ENCODE peak calls at places on chromosomes 13 and 19, in four cellular contexts. D, S, H and V are unnamed samples.

GRCh38 chr13:100650321-100650720 is 24.3 kb downstream of the TMTC4 start:
- DNase-seq in S (no peak), H (no peak), D (no peak), V (no peak)

GRCh38 chr13:47277774-47278173 is 380.9 kb upstream of the HTR2A start:
- DNase-seq in S (no peak), D (no peak), H (no peak), V (no peak)

GRCh38 chr19:40827386-40828247 is 22.6 kb downstream of the CYP2A6 start:
- DNase-seq in D (no peak), S (no peak), H (no peak), V (no peak)

GRCh38 chr19:50384685-50385535 is 763 bp downstream of the POLD1 start:
- DNase-seq in H (peak), D (no peak), S (no peak), V (peak)

GRCh38 chr19:44848036-44848804 is 2.1 kb downstream of the NECTIN2 start:
- DNase-seq in D (no peak), S (peak), H (no peak), V (no peak)

GRCh38 chr13:99628442-99628841 is 127.2 kb downstream of the TM9SF2 start:
- DNase-seq in H (no peak), S (no peak), D (no peak), V (no peak)

GRCh38 chr19:38784224-38784623 is 4.8 kb upstream of the LGALS7B start:
- DNase-seq in D (no peak), H (no peak), S (no peak), V (no peak)

GRCh38 chr13:64925284-64925683 is 2304.9 kb downstream of the PCDH9 start:
- DNase-seq in H (no peak), D (peak), S (no peak), V (no peak)

GRCh38 chr13:97851269-97851668 is 102.2 kb upstream of the IPO5 start:
- DNase-seq in D (no peak), H (no peak), S (no peak), V (no peak)

GRCh38 chr13:31797154-31797775 is 57.9 kb downstream of the RXFP2 start:
- DNase-seq in S (no peak), D (no peak), H (peak), V (no peak)

GRCh38 chr13:21517576-21517975 is 58.5 kb upstream of the ZDHHC20 start:
- DNase-seq in H (no peak), D (no peak), S (no peak), V (no peak)

DNA sequence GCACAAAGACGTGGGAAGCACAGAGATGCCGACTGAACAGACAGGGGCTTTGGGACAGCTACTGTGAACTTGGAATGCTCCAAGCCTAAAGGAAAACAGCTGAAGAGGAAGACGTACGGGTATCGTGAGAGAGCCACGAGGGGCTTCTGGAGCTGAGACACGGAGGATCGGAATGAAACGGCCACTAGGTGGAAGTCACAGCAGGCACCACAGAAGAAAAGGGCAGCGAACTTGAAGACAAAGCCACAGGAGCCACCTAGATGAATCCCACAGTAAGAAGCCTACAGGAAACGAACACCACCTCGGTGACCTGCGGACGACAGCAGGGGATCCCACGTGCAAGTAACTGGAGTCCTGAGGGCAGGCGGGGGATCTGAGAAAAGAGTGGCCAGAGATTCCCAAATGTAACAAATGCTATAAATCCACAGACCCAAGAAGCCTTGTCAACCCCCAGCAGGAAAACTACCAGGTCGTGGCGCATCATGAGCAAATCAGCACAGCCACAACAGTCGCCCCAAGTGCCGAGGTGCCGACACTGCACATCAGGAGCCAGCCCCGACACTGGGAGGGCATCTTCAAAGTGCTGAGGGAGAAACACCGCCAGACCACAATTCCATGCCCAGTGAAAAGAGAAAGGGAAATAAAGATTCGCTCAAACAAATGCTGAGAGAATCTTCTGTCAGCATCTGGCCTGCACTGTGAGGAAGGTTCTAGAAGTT is 39.3 kb upstream of the ISYNA1 start:
- DNase-seq in S (no peak), H (peak), D (no peak), V (no peak)
- TF ChIP-seq CTCF in S (no peak), H (peak), D (peak), V (no peak)

DNA sequence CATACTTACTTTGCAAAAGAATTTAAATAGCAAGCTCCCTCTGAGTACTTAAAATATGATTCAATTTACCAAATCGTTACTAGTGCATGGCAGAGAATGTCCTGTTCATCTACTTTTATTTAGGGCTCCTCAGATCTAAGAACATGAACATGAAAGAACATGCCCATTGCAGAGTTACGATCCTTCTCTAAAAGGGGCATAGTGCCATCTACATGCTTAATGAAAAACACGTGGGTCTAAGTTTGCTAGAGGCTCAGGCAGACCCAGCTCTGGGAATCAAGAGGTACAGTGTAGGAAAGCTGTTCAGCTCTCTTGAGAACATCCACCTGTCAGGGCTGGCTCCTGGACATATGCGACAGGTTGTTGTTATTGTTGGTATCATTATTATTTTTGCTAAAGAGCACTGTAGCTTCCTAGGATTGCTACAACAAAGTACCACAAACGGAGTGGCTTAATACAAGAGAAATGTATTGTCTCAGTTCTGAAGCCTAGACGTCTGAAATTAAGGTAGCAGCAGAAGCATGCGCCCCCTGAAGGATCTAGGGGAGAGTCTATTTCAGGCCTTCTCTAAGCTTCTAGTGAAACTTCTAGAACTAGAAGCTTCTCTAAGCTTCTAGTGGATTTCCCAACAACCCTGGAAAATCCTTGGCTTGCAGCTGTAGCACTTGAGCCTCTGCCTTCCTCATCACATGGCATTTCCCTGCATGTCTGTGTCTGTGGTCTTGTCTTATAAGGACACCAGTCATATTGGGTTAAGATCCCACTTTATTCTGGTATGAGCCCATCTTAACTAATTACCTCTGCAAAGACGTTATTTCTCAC is 133.9 kb downstream of the DCT start:
- DNase-seq in D (no peak), S (no peak), H (no peak), V (no peak)
- TF ChIP-seq CTCF in D (no peak), S (peak), H (no peak), V (no peak)

DNA sequence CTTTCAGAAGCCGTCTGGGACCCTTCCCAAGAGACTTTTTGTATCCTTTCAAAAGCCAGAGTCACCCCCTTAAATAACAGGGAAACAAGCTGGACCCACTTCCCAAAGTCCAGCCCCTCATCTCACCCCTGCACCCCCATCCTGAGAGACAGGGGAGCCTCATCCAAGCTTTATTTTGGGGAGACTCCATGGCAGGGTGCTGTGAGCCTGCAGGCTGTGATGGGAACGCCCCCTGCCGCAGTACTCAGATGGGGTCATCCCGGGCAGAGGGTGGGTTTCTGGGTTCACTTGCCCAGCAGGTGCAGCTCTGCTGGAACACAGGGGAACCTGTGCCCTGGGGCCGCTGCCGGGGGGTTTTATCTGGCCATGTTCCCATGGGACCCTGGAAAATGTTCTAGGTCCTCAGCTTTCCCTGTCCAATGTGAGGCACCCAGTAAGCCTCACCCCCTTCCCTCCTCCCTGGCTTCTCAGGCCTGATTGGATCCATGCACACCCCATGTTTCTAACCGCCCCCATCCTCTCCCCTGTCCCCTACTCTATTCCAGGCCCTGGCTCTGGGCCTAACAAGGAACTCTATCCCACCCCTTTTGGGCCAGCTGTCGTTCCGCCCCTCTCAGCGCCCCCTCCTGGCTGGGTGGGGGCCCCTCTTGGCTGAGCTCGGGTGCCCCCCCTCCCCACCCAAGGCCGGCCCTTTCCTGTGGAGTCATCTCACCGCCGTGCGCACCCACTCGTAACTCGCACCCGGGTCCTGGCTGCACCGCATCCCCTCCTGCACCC is 1.0 kb downstream of the HIF3A start:
- DNase-seq in H (peak), D (no peak), S (peak), V (no peak)
- TF ChIP-seq CTCF in H (no peak), D (no peak), S (peak), V (no peak)

GRCh38 chr13:81872581-81872980 is 1531.7 kb upstream of the SPRY2 start:
- DNase-seq in S (no peak), H (no peak), D (no peak), V (no peak)
- TF ChIP-seq CTCF in S (no peak), H (no peak), D (peak), V (no peak)

GRCh38 chr13:42363941-42364612 is 92.1 kb downstream of the AKAP11 start:
- DNase-seq in S (no peak), H (no peak), D (no peak), V (no peak)
- TF ChIP-seq CTCF in S (no peak), H (no peak), D (no peak), V (no peak)

DNA sequence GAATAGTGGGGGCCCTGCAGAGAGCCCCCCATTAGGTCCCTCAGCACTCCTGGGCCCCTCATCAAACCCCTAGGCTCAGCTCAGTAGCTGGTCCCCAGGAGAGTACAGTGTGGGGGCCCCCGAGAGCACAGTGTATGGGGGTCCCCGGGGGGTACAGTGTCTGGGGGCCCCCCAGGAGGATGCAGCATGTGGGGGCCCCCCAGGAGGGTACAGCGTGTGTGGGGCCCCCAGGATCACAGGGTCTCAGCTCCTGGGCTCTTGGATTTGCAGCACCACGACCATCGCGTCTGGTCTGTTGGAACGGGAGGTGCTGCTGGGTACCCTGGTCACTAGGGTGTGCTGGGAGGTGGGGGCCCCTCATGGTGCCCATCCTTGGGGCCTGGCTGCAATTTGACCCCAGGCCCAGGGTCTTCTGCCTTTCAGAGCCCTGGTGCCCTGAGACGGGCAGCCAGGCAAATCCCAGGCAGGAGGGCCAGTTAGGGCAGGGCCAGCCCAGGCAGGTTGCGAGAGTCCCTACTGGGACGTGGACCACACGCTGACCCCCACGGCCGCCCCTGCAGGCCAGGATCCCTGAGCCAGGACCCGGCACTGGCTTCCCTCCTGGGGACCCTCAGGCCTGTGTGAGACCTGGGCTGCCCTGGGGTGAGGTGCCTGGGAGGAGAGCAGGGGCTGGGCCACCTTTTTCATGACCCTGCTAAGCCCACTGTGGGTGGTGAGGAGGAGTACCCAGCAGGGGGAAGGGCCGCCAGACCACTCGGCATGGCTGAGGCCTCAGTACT is 13.6 kb downstream of the CBARP start:
- DNase-seq in H (no peak), D (no peak), S (no peak), V (no peak)
- TF ChIP-seq CTCF in H (no peak), D (no peak), S (no peak), V (no peak)

DNA sequence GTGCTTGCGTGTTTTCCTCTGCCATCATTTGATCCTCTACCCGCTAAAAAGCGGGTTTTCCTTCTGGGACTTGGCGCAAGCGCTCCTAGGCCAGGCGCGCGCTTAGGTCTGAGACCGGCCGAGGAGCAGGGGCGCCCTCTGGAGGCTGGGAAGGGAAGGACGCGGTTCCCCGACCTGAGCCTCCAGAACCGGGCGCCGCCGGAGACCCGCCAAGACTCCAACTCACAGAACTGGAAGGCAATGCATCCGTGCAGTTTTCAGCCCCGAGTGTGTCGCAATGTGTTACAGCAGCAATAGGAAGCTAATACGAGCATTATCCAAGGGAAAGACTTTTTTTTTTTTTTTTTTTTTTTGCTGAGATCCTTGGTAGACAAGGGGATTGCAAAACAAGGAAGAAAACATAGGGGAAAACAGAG is 190.9 kb downstream of the COL4A1 start:
- DNase-seq in S (no peak), H (peak), D (peak), V (peak)
- TF ChIP-seq CTCF in S (peak), H (peak), D (peak), V (peak)

GRCh38 chr19:36577271-36577996 is 4.3 kb upstream of the ZNF529 start:
- DNase-seq in D (no peak), H (no peak), S (no peak), V (no peak)

GRCh38 chr19:36574762-36575161 is 1.7 kb upstream of the ZNF529 start:
- DNase-seq in D (no peak), S (no peak), H (no peak), V (no peak)

GRCh38 chr19:36573020-36573947 is at the start of gene ZNF529:
- DNase-seq in S (peak), D (peak), H (peak), V (peak)

GRCh38 chr19:36572593-36573019 is 486 bp downstream of the ZNF529 start:
- DNase-seq in S (no peak), D (no peak), H (no peak), V (no peak)

DNA sequence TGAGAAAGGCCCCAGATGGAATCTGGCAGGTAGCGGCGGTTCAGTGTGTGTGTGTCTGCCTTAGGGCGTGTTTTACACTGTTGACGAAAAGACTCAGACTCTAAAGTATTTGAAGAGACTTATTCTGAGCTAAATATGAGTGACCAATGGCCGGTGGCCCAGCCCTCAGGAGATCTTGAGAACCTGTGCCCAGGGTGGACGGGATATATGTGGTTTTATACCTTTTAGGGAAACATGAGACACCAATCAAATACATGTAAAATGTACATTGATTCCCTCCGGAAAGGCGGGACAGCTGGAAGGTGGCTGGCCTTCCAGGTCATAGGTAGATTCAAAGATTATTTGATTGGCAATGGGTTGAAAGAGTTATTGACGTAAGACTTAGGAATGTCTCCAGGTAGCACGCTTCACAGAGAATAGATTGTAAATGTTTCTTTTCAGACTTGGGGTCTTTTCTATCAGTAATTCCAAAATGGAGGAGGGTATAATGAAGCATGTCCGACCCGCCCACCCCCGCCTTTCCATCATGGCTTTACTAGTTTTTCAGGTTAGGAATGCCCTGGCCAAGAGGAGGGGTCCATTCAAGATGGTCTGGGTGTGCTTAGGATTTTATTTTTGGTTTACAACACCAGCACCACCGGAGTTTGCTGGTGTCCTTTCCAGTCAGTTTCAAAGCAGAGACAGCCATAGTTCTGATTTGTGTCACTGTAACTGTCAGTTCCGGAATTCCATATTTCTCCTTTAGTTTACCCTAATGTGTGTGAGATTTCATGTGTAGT is 1.0 kb upstream of the ZNF529 start:
- DNase-seq in H (no peak), D (no peak), S (no peak), V (no peak)
- TF ChIP-seq CTCF in H (no peak), D (no peak), S (no peak), V (no peak)

GRCh38 chr19:18467978-18468377 is 30.0 kb upstream of the ISYNA1 start:
- DNase-seq in D (no peak), H (no peak), S (no peak), V (no peak)
- TF ChIP-seq CTCF in D (no peak), H (no peak), S (no peak), V (no peak)

DNA sequence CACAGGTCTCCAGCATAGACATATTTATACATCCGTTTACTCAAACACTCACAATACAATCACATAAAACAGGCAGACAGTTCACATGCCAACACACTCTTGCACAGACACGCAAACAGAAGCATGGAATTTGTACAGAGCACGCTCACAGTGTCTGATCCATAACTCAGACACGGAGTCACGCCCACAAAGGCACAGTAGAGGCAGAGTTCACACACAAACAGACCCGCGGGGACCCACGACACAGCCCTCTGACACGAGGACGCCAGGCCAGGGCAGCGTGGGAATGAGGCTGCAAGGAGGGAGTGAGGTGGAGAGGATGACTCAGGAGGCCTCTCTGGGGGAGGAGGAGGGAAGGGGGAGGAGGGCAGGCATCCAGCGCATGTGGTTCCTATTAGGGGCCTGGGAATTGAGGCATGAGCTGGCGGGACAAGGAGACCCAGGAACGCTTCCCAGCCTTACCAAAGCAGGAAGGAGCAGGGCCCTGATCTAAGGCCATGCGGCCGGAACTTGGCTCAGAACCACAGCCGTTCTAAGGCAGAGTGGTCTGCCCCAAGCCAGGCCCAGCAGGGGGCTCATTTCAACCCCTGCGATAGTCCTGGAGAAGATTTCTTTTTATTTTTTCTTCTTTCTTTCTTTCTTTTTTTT is 9.1 kb upstream of the OLFM2 start:
- DNase-seq in H (peak), S (peak), D (no peak), V (no peak)
- TF ChIP-seq CTCF in H (no peak), S (peak), D (no peak), V (no peak)